ENCODE peak calls at places on chromosomes 1 and 21, in seven cellular contexts. One of them, this sample, is unnamed.

GRCh38 chr21:33540711-33541104 is 1.2 kb downstream of the GART start:
- DNase-seq in Caco-2: peak
- DNase-seq in mesendoderm: peak
- DNase-seq in HFF-Myc: no peak
- DNase-seq in lung: no peak
- DNase-seq in A549: no peak
- DNase-seq in SJSA1: no peak
- DNase-seq in this sample: no peak

GRCh38 chr1:112862753-112863426 is 93.1 kb downstream of the SLC16A1 start:
- DNase-seq in Caco-2: no peak
- DNase-seq in mesendoderm: no peak
- DNase-seq in HFF-Myc: no peak
- DNase-seq in lung: no peak
- DNase-seq in A549: no peak
- DNase-seq in SJSA1: no peak
- DNase-seq in this sample: no peak

GRCh38 chr1:61808968-61809367 is 66.7 kb downstream of the PATJ start:
- DNase-seq in Caco-2: no peak
- DNase-seq in mesendoderm: no peak
- DNase-seq in HFF-Myc: no peak
- DNase-seq in lung: no peak
- DNase-seq in A549: no peak
- DNase-seq in SJSA1: peak
- DNase-seq in this sample: no peak

GRCh38 chr21:41611441-41611840 is 103.5 kb upstream of the TMPRSS2 start:
- DNase-seq in Caco-2: no peak
- DNase-seq in mesendoderm: no peak
- DNase-seq in HFF-Myc: no peak
- DNase-seq in lung: no peak
- DNase-seq in A549: no peak
- DNase-seq in SJSA1: no peak
- DNase-seq in this sample: no peak

GRCh38 chr1:227958617-227959324 is 11.0 kb upstream of the WNT9A start:
- DNase-seq in Caco-2: no peak
- DNase-seq in mesendoderm: no peak
- DNase-seq in HFF-Myc: no peak
- DNase-seq in lung: peak
- DNase-seq in A549: no peak
- DNase-seq in SJSA1: no peak
- DNase-seq in this sample: no peak

GRCh38 chr1:240506176-240506575 is 105.8 kb downstream of the GREM2 start:
- DNase-seq in Caco-2: no peak
- DNase-seq in mesendoderm: no peak
- DNase-seq in HFF-Myc: no peak
- DNase-seq in lung: no peak
- DNase-seq in A549: no peak
- DNase-seq in SJSA1: no peak
- DNase-seq in this sample: no peak

GRCh38 chr1:66271904-66272254 is 262.1 kb upstream of the SGIP1 start:
- DNase-seq in Caco-2: no peak
- DNase-seq in mesendoderm: no peak
- DNase-seq in HFF-Myc: no peak
- DNase-seq in lung: no peak
- DNase-seq in A549: peak
- DNase-seq in SJSA1: no peak
- DNase-seq in this sample: no peak

GRCh38 chr1:42815938-42816599 is 853 bp upstream of the ERMAP start:
- DNase-seq in Caco-2: no peak
- DNase-seq in mesendoderm: peak
- DNase-seq in HFF-Myc: no peak
- DNase-seq in lung: no peak
- DNase-seq in A549: no peak
- DNase-seq in SJSA1: no peak
- DNase-seq in this sample: no peak

GRCh38 chr1:117648015-117648414 is 42.2 kb downstream of the TENT5C start:
- DNase-seq in Caco-2: no peak
- DNase-seq in mesendoderm: no peak
- DNase-seq in HFF-Myc: no peak
- DNase-seq in lung: no peak
- DNase-seq in A549: no peak
- DNase-seq in SJSA1: no peak
- DNase-seq in this sample: no peak

GRCh38 chr1:97668945-97669344 is 251.9 kb downstream of the DPYD start:
- DNase-seq in Caco-2: peak
- DNase-seq in mesendoderm: peak
- DNase-seq in HFF-Myc: peak
- DNase-seq in lung: no peak
- DNase-seq in A549: peak
- DNase-seq in SJSA1: peak
- DNase-seq in this sample: no peak

GRCh38 chr1:197736689-197737088 is 38.6 kb downstream of the DENND1B start:
- DNase-seq in Caco-2: no peak
- DNase-seq in mesendoderm: no peak
- DNase-seq in HFF-Myc: no peak
- DNase-seq in lung: no peak
- DNase-seq in A549: no peak
- DNase-seq in SJSA1: peak
- DNase-seq in this sample: peak

GRCh38 chr1:21232044-21232443 is 55.3 kb upstream of the EIF4G3 start:
- DNase-seq in Caco-2: peak
- DNase-seq in mesendoderm: peak
- DNase-seq in HFF-Myc: no peak
- DNase-seq in lung: peak
- DNase-seq in A549: peak
- DNase-seq in SJSA1: peak
- DNase-seq in this sample: no peak

GRCh38 chr1:59570524-59570923 is 244.2 kb upstream of the HOOK1 start:
- DNase-seq in Caco-2: no peak
- DNase-seq in mesendoderm: no peak
- DNase-seq in HFF-Myc: no peak
- DNase-seq in lung: no peak
- DNase-seq in A549: no peak
- DNase-seq in SJSA1: no peak
- DNase-seq in this sample: no peak

GRCh38 chr1:213921352-213922111 is 66.2 kb upstream of the PROX1 start:
- DNase-seq in Caco-2: no peak
- DNase-seq in mesendoderm: no peak
- DNase-seq in HFF-Myc: no peak
- DNase-seq in lung: no peak
- DNase-seq in A549: no peak
- DNase-seq in SJSA1: no peak
- DNase-seq in this sample: no peak

GRCh38 chr1:240031414-240031813 is 60.3 kb upstream of the FMN2 start:
- DNase-seq in Caco-2: no peak
- DNase-seq in mesendoderm: no peak
- DNase-seq in HFF-Myc: no peak
- DNase-seq in lung: no peak
- DNase-seq in A549: peak
- DNase-seq in SJSA1: no peak
- DNase-seq in this sample: peak

GRCh38 chr1:53946252-53947171 is at the start of gene LRRC42:
- DNase-seq in Caco-2: no peak
- DNase-seq in mesendoderm: no peak
- DNase-seq in HFF-Myc: no peak
- DNase-seq in lung: no peak
- DNase-seq in A549: peak
- DNase-seq in SJSA1: no peak
- DNase-seq in this sample: no peak

GRCh38 chr21:18468775-18469174 is 65.2 kb upstream of the TMPRSS15 start:
- DNase-seq in Caco-2: no peak
- DNase-seq in mesendoderm: no peak
- DNase-seq in HFF-Myc: no peak
- DNase-seq in lung: no peak
- DNase-seq in A549: no peak
- DNase-seq in SJSA1: no peak
- DNase-seq in this sample: no peak

GRCh38 chr1:92851729-92852128 is 19.9 kb downstream of the RPL5 start:
- DNase-seq in Caco-2: no peak
- DNase-seq in mesendoderm: no peak
- DNase-seq in HFF-Myc: no peak
- DNase-seq in lung: no peak
- DNase-seq in A549: no peak
- DNase-seq in SJSA1: no peak
- DNase-seq in this sample: no peak

GRCh38 chr1:113802367-113803007 is 9.8 kb downstream of the RSBN1 start:
- DNase-seq in Caco-2: no peak
- DNase-seq in mesendoderm: no peak
- DNase-seq in HFF-Myc: no peak
- DNase-seq in lung: no peak
- DNase-seq in A549: no peak
- DNase-seq in SJSA1: no peak
- DNase-seq in this sample: no peak

GRCh38 chr1:6343506-6344405 is 49.8 kb downstream of the ACOT7 start:
- DNase-seq in Caco-2: peak
- DNase-seq in mesendoderm: peak
- DNase-seq in HFF-Myc: peak
- DNase-seq in lung: peak
- DNase-seq in A549: peak
- DNase-seq in SJSA1: peak
- DNase-seq in this sample: peak

DNA sequence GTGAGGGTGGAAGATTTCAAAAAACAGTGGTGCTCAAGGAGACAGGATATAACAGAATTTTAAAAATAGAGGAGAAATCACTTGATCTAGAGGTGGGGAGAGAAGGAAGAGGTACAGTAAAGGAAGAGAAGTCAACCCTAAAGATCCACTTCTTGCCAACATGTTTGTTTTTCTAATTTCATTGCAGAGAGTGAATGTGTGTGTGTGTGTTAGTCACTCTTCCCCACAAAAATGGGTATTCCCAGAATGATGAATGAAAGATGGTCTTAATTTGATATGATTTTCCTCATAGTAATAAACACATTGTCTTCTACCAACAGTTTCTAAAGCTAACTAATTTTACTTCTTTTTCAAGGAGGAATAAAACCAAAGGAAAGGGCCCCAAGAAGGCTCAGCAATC is 74.2 kb upstream of the NGF start:
- DNase-seq in Caco-2: no peak
- DNase-seq in mesendoderm: no peak
- DNase-seq in HFF-Myc: no peak
- DNase-seq in lung: no peak
- DNase-seq in A549: no peak
- DNase-seq in SJSA1: peak
- DNase-seq in this sample: no peak
- H3K4me3 ChIP-seq in Caco-2: no peak
- H3K4me3 ChIP-seq in mesendoderm: no peak
- H3K4me3 ChIP-seq in HFF-Myc: no peak
- H3K4me3 ChIP-seq in lung: no peak
- H3K4me3 ChIP-seq in A549: no peak
- H3K4me3 ChIP-seq in SJSA1: no peak
- H3K4me3 ChIP-seq in this sample: no peak

GRCh38 chr1:27621067-27621920 is 13.7 kb downstream of the FGR start:
- DNase-seq in Caco-2: no peak
- DNase-seq in mesendoderm: no peak
- DNase-seq in HFF-Myc: no peak
- DNase-seq in lung: no peak
- DNase-seq in A549: no peak
- DNase-seq in SJSA1: no peak
- DNase-seq in this sample: no peak

GRCh38 chr1:27616441-27616840 is 12.5 kb upstream of the AHDC1 start:
- DNase-seq in Caco-2: no peak
- DNase-seq in mesendoderm: no peak
- DNase-seq in HFF-Myc: no peak
- DNase-seq in lung: no peak
- DNase-seq in A549: no peak
- DNase-seq in SJSA1: no peak
- DNase-seq in this sample: no peak

GRCh38 chr1:27615346-27616004 is 11.5 kb upstream of the AHDC1 start:
- DNase-seq in Caco-2: no peak
- DNase-seq in mesendoderm: no peak
- DNase-seq in HFF-Myc: no peak
- DNase-seq in lung: no peak
- DNase-seq in A549: no peak
- DNase-seq in SJSA1: no peak
- DNase-seq in this sample: no peak

GRCh38 chr1:27617420-27617819 is 13.5 kb upstream of the AHDC1 start:
- DNase-seq in Caco-2: no peak
- DNase-seq in mesendoderm: no peak
- DNase-seq in HFF-Myc: no peak
- DNase-seq in lung: no peak
- DNase-seq in A549: no peak
- DNase-seq in SJSA1: no peak
- DNase-seq in this sample: no peak

GRCh38 chr1:27618341-27619067 is 14.6 kb upstream of the AHDC1 start:
- DNase-seq in Caco-2: no peak
- DNase-seq in mesendoderm: no peak
- DNase-seq in HFF-Myc: no peak
- DNase-seq in lung: no peak
- DNase-seq in A549: no peak
- DNase-seq in SJSA1: no peak
- DNase-seq in this sample: no peak
- H3K4me3 ChIP-seq in Caco-2: no peak
- H3K4me3 ChIP-seq in mesendoderm: no peak
- H3K4me3 ChIP-seq in HFF-Myc: no peak
- H3K4me3 ChIP-seq in lung: no peak
- H3K4me3 ChIP-seq in A549: no peak
- H3K4me3 ChIP-seq in SJSA1: no peak
- H3K4me3 ChIP-seq in this sample: no peak

DNA sequence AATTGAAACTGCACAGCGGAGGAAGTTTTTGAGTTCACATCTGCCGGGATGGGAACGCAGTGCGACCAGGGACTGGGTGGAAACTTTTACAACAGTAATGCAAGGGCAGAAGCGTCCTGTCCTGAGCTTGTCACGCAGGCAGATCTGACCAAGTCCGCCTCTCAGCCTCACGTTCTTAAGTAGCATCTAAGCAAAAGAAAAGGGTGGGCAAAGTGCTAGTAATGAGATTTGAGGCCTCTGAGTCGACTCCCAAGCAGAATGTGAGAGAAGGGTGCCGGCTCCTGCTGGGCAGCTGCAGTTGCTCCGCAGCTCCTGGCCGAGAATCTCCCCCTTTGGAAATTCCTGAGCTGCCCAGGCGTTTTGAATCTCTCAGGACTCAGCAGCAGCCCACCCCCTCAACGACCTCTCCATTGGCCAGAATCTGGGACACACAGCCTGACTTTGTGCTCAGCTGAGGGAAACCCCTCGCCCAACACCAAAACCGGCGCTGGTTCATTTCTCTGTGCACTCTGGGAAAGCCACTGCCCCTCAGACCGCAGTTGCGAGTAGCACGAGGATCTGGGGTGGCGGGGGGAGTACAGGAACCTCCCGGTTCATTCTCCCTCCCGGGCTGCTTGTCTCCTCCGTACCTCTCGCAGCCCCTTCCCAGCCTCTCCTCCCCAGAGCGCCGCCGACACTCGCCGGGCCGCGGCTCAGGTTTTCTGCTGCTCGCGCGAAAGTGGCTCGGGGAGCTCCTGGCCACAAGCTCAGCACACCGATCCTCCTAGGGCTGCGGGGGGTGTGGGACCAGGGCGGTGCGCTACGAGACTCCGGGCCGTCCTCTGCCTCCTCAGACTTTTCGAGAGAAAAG is 898 bp upstream of the S1PR1 start:
- DNase-seq in Caco-2: no peak
- DNase-seq in mesendoderm: peak
- DNase-seq in HFF-Myc: no peak
- DNase-seq in lung: peak
- DNase-seq in A549: no peak
- DNase-seq in SJSA1: peak
- DNase-seq in this sample: no peak
- H3K4me3 ChIP-seq in Caco-2: peak
- H3K4me3 ChIP-seq in mesendoderm: peak
- H3K4me3 ChIP-seq in HFF-Myc: peak
- H3K4me3 ChIP-seq in lung: peak
- H3K4me3 ChIP-seq in A549: peak
- H3K4me3 ChIP-seq in SJSA1: peak
- H3K4me3 ChIP-seq in this sample: peak

GRCh38 chr1:220529530-220529920 is 1.6 kb downstream of the MARK1 start:
- DNase-seq in Caco-2: no peak
- DNase-seq in mesendoderm: no peak
- DNase-seq in HFF-Myc: no peak
- DNase-seq in lung: no peak
- DNase-seq in A549: no peak
- DNase-seq in SJSA1: no peak
- DNase-seq in this sample: no peak
- H3K4me3 ChIP-seq in Caco-2: no peak
- H3K4me3 ChIP-seq in mesendoderm: peak
- H3K4me3 ChIP-seq in HFF-Myc: peak
- H3K4me3 ChIP-seq in lung: no peak
- H3K4me3 ChIP-seq in A549: no peak
- H3K4me3 ChIP-seq in SJSA1: no peak
- H3K4me3 ChIP-seq in this sample: peak